ENCODE peak calls at places on chromosomes 12 and 14, in ten cellular contexts. S is AG09309, F is type B pancreatic cell, P is HCT116, B is dorsolateral prefrontal cortex, O is GM23338, M is hepatocyte, J is sigmoid colon, D is prostate gland, Q is mesothelial cell of epicardium. V is an unnamed sample.

GRCh38 chr12:15227004-15227679 is 5.9 kb upstream of the RERG start:
- DNase-seq in P (peak), O (peak), D (peak), S (peak), J (peak), B (no peak), F (no peak), Q (no peak), M (peak), V (no peak)

GRCh38 chr14:90535556-90535930 is 138.7 kb downstream of the CALM1 start:
- DNase-seq in F (no peak), P (no peak), Q (no peak), S (no peak), M (no peak), D (no peak), B (no peak), O (no peak), J (no peak), V (no peak)

GRCh38 chr12:119803391-119803791 is 73.7 kb downstream of the CIT start:
- DNase-seq in P (no peak), M (peak), B (peak), Q (peak), F (no peak), O (peak), J (no peak), S (peak), D (peak), V (peak)

GRCh38 chr14:68824517-68825347 is 31.9 kb upstream of the ZFP36L1 start:
- DNase-seq in P (peak), F (peak), S (no peak), D (peak), O (peak), B (peak), M (peak), Q (peak), J (peak), V (peak)

GRCh38 chr12:76444408-76444984 is 96.3 kb upstream of the BBS10 start:
- DNase-seq in S (no peak), D (no peak), O (no peak), B (no peak), P (no peak), M (no peak), F (no peak), Q (no peak), J (no peak), V (no peak)

GRCh38 chr14:89616425-89617141 is 199.6 kb upstream of the FOXN3 start:
- DNase-seq in F (no peak), Q (no peak), B (no peak), D (no peak), O (peak), M (peak), P (no peak), J (no peak), S (no peak), V (no peak)

GRCh38 chr12:56900583-56900982 is 33.6 kb downstream of the SDR9C7 start:
- DNase-seq in O (no peak), F (no peak), B (no peak), D (no peak), Q (no peak), J (no peak), P (peak), M (no peak), S (no peak), V (no peak)

GRCh38 chr12:41045509-41045908 is 142.6 kb upstream of the PDZRN4 start:
- DNase-seq in Q (no peak), O (no peak), D (no peak), M (no peak), P (no peak), F (no peak), J (no peak), S (no peak), B (no peak), V (no peak)

GRCh38 chr14:65472189-65472588 is 59.7 kb downstream of the FUT8 start:
- DNase-seq in O (peak), F (no peak), S (no peak), P (no peak), J (no peak), Q (no peak), B (no peak), M (no peak), D (no peak), V (no peak)

GRCh38 chr12:106138646-106139421 is at the start of gene NUAK1:
- DNase-seq in M (peak), O (peak), Q (peak), P (no peak), B (peak), F (peak), S (no peak), D (peak), J (peak), V (peak)

DNA sequence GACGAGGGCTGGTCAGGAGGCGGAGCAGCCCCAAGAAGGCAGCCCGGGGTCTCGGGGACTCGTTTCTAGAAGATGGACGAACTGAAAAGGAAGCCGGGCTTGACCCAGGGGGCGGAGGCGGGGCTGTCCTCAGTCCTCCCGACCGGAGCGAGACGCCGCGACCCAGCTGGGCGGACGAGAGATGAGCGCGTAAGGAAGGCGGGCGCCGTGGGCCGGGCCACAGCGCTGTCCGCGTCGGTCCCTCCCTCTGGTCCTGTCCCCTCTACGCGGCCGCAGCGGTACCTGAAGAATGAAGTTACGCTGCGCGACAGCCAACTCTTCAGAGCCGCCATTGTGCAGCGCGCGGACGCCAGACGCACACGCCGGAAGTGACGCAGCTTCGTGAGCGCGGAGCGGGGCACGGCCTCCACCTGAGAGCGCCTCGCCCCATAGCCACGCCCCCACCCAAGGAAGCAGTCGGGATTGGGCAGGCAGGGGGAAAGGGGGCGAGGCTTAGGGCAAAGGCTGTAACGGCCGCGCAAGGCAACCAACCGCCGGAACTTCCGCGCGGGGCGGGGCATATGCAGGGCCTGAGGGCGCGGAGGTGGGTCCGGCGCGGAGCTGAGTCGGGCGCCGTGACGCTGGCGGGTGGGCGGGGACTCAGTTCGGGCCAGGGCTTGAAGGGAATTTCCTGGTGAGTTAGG is at the start of gene DIABLO:
- DNase-seq in P (peak), Q (peak), S (peak), M (peak), O (peak), F (peak), B (peak), J (peak), D (peak), V (peak)
- TF ChIP-seq CTCF in P (no peak), Q (no peak), S (no peak), M (no peak), O (no peak), F (no peak), B (peak), J (no peak), D (no peak), V (no peak)

DNA sequence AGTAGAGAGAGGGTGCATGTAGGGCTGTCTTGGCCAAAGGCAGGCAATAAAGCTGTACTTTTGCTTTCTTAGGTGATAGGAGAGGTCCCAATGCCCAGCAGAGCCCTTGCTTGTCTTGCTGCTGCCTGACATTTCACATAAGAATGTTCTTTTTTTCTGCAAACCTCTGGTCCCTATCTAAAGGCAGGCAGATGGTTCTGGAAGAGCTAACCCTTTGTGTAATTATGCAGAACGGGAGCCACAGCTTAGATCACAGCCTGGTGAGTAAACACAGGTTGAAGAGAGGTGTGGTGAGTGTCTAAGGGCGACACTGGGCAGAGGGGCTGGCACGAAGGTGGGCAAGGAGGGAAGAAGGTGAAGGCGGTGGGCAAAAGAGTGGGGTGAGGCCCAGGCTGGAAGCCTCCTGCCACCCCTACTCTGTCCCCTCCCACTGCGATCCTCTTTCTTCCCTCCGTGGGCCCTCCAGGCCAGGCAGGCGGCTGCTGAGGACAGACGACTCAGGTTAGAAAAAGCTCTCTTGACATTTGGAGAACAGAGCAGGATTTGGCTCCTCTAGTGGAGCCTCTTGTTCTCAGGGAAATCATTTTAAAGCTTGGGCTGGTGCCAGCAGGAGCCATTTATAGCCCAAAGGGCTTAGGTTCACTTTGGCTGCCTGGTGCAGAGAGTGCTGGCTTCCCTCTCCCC is 42.8 kb downstream of the PRMT8 start:
- DNase-seq in B (peak), S (no peak), Q (peak), P (no peak), O (no peak), J (peak), F (no peak), M (peak), D (peak), V (no peak)
- TF ChIP-seq CTCF in B (no peak), S (no peak), Q (no peak), P (no peak), O (no peak), J (no peak), F (no peak), M (peak), D (no peak), V (no peak)

GRCh38 chr12:112170376-112170775 is 45.0 kb downstream of the TRAFD1 start:
- DNase-seq in S (no peak), J (no peak), Q (no peak), F (no peak), O (peak), B (no peak), P (no peak), D (no peak), M (no peak), V (no peak)

GRCh38 chr12:112175361-112176155 is 50.2 kb downstream of the TRAFD1 start:
- DNase-seq in O (no peak), S (no peak), F (no peak), J (peak), B (no peak), D (no peak), M (no peak), Q (no peak), P (no peak), V (no peak)

GRCh38 chr12:112169966-112170365 is 44.6 kb downstream of the TRAFD1 start:
- DNase-seq in O (no peak), P (no peak), S (no peak), D (no peak), F (no peak), B (no peak), Q (no peak), J (no peak), M (no peak), V (no peak)

GRCh38 chr12:112170971-112171596 is 45.7 kb downstream of the TRAFD1 start:
- DNase-seq in M (no peak), D (no peak), J (peak), O (no peak), F (no peak), P (no peak), B (no peak), S (no peak), Q (no peak), V (no peak)

GRCh38 chr12:112172556-112173324 is 47.4 kb downstream of the TRAFD1 start:
- DNase-seq in M (no peak), S (no peak), F (no peak), P (no peak), B (no peak), D (no peak), Q (no peak), J (peak), O (no peak), V (no peak)
- TF ChIP-seq CTCF in M (no peak), S (no peak), F (no peak), P (no peak), B (no peak), D (no peak), Q (no peak), J (no peak), O (no peak), V (no peak)

GRCh38 chr12:83181074-83181473 is 494.4 kb downstream of the TMTC2 start:
- DNase-seq in O (no peak), M (no peak), Q (no peak), D (no peak), P (no peak), S (no peak), J (no peak), B (no peak), F (no peak), V (no peak)

GRCh38 chr12:83190631-83191390 is 504.1 kb downstream of the TMTC2 start:
- DNase-seq in P (no peak), J (no peak), S (no peak), D (no peak), Q (no peak), M (no peak), F (no peak), O (no peak), B (no peak), V (no peak)

GRCh38 chr12:83183132-83183531 is 496.4 kb downstream of the TMTC2 start:
- DNase-seq in O (no peak), P (no peak), F (no peak), M (no peak), B (no peak), S (no peak), D (no peak), Q (no peak), J (no peak), V (no peak)

GRCh38 chr12:83186437-83186836 is 499.7 kb downstream of the TMTC2 start:
- DNase-seq in M (no peak), J (no peak), B (no peak), Q (no peak), D (no peak), S (no peak), P (no peak), F (no peak), O (no peak), V (no peak)
- TF ChIP-seq CTCF in M (no peak), J (no peak), B (no peak), Q (no peak), D (no peak), S (no peak), P (no peak), F (no peak), O (no peak), V (no peak)

GRCh38 chr12:77535734-77536133 is 295.0 kb upstream of the NAV3 start:
- DNase-seq in O (no peak), P (no peak), F (no peak), D (no peak), B (no peak), S (no peak), J (no peak), Q (no peak), M (no peak), V (no peak)

GRCh38 chr12:77537648-77538047 is 293.0 kb upstream of the NAV3 start:
- DNase-seq in O (no peak), M (no peak), S (no peak), Q (no peak), J (no peak), D (no peak), P (no peak), F (no peak), B (no peak), V (no peak)

DNA sequence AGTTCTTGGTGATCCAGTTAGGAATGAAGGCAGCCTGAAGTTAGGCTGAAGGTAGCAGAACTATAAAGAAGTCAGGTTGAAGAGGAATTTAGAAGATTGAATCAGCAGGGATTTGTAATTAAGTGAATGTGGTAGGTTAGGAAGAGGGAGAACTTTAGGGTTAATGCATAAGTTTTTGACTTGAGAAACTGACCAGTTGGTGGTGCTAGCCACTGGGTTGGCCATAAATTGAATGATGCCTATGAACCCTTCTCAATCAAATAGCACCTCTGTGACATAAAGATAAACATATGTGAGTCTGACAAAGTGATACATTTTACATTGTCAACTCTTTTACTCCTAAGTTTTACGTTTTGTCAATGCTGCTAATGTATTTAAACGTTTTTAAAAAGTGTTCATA is 290.6 kb upstream of the NAV3 start:
- DNase-seq in S (no peak), P (no peak), J (no peak), B (no peak), M (no peak), Q (no peak), F (no peak), O (no peak), D (no peak), V (no peak)
- TF ChIP-seq CTCF in S (no peak), P (peak), J (no peak), B (no peak), M (no peak), Q (no peak), F (no peak), O (peak), D (no peak), V (no peak)

GRCh38 chr12:3834774-3835173 is 38.4 kb downstream of the PARP11 start:
- DNase-seq in P (no peak), O (no peak), F (no peak), B (no peak), S (no peak), M (peak), Q (no peak), J (no peak), D (no peak), V (no peak)

GRCh38 chr12:3837049-3837448 is 36.1 kb downstream of the PARP11 start:
- DNase-seq in B (no peak), D (no peak), F (no peak), J (no peak), S (no peak), P (no peak), Q (no peak), M (no peak), O (peak), V (no peak)

GRCh38 chr12:3836641-3837040 is 36.6 kb downstream of the PARP11 start:
- DNase-seq in B (no peak), M (no peak), F (no peak), J (no peak), P (no peak), Q (no peak), O (no peak), S (no peak), D (no peak), V (no peak)

GRCh38 chr12:3835914-3836313 is 37.3 kb downstream of the PARP11 start:
- DNase-seq in D (no peak), Q (no peak), B (no peak), F (no peak), M (no peak), O (no peak), J (no peak), S (no peak), P (no peak), V (no peak)

DNA sequence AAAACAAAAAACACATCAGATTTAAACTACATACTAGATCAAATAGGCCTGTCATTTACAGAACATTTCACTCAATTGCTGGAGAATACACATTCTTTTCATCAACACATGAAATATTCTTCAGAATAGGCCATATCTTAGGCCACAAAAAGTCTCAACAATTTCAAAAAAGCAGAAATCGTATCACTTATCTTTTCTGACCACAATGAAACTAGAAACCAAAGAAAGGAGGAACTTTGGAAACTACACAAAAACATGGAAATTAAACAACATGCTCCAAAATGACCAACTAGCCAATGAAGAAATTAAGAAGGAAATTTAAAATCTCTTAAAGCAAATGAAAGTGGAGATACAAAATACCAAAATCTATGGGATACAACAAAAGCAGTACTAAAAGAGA is 35.1 kb downstream of the PARP11 start:
- DNase-seq in S (no peak), M (no peak), F (no peak), B (no peak), D (no peak), J (no peak), P (no peak), O (no peak), Q (no peak), V (no peak)
- TF ChIP-seq CTCF in S (no peak), M (no peak), F (no peak), B (no peak), D (no peak), J (no peak), P (no peak), O (no peak), Q (no peak), V (no peak)

GRCh38 chr12:52696588-52696987 is 6.7 kb downstream of the KRT77 start:
- DNase-seq in D (no peak), F (no peak), B (no peak), P (no peak), Q (no peak), J (no peak), S (no peak), O (no peak), M (no peak), V (no peak)

GRCh38 chr12:52698634-52699340 is 4.5 kb downstream of the KRT77 start:
- DNase-seq in M (peak), D (no peak), Q (no peak), F (no peak), J (no peak), B (no peak), S (no peak), P (no peak), O (no peak), V (no peak)

GRCh38 chr12:52695039-52695438 is 8.3 kb downstream of the KRT77 start:
- DNase-seq in B (no peak), D (no peak), J (no peak), P (no peak), M (no peak), O (no peak), Q (no peak), S (no peak), F (no peak), V (no peak)

GRCh38 chr12:52699373-52699772 is 4.0 kb downstream of the KRT77 start:
- DNase-seq in Q (no peak), F (no peak), O (no peak), M (no peak), J (no peak), P (no peak), B (no peak), S (no peak), D (no peak), V (no peak)

DNA sequence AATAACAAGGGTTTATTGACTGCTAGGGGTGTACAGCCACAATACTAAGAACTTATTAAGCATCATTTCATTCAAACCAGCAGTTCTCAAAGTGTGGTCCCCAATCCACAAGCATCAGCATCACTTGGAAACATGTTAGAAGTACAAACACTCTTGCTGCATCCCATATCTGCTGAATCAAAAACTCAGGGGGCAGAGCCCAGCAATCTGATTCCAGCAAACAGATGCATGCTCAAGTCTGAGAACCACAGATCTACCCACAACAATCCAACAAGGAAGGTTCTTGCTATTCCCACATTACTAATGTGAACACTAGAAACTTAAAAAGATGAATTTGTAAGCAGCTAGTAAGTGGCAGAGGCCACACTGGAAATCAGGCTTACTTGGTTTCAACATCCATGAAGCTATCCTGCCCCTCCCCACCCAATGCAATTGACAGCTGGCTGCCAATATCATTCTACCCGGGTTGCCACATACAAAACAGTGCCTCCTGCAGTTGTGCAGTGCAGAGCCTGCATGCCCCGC is 6.2 kb downstream of the KRT77 start:
- DNase-seq in B (no peak), S (no peak), M (no peak), D (no peak), O (peak), J (no peak), F (no peak), Q (no peak), P (no peak), V (no peak)
- TF ChIP-seq CTCF in B (no peak), S (no peak), M (no peak), D (no peak), O (peak), J (no peak), F (no peak), Q (no peak), P (peak), V (no peak)

V was measured in progenitor cell of endocrine pancreas.